ENCODE peak calls at places on chromosome 13, in seven cellular contexts. J is H9, R is fibroblast of lung, V is GM23248, Z is keratinocyte, T is right lobe of liver, F is left lung. K is an unnamed sample. For H3K9me3, the result is how much of the 10 kb centered on the place peaks cover.

GRCh38 chr13:95128045-95128643 is 173.1 kb downstream of the ABCC4 start:
- DNase-seq in Z (no peak), R (peak), V (no peak), T (no peak), J (no peak), F (no peak), K (no peak)

GRCh38 chr13:109922518-109922917 is 136.1 kb upstream of the IRS2 start:
- DNase-seq in R (peak), Z (no peak), F (no peak), V (no peak), T (no peak), J (no peak), K (no peak)

GRCh38 chr13:71922191-71922590 is 55.2 kb upstream of the DACH1 start:
- DNase-seq in V (no peak), F (no peak), R (peak), Z (no peak), T (no peak), J (no peak), K (no peak)

GRCh38 chr13:49366841-49367240 is 77.0 kb downstream of the CAB39L start:
- DNase-seq in T (no peak), J (no peak), Z (no peak), F (no peak), R (peak), V (peak), K (no peak)

GRCh38 chr13:45564108-45564507 is 51.4 kb downstream of the ERICH6B start:
- DNase-seq in T (no peak), Z (no peak), V (peak), R (peak), F (no peak), J (no peak), K (no peak)

GRCh38 chr13:26872444-26873173 is 112.0 kb upstream of the GPR12 start:
- DNase-seq in T (peak), F (no peak), J (peak), Z (no peak), R (peak), V (peak), K (peak)

GRCh38 chr13:80707000-80707983 is 366.4 kb upstream of the SPRY2 start:
- DNase-seq in Z (no peak), R (no peak), T (no peak), V (no peak), F (no peak), J (no peak), K (no peak)

GRCh38 chr13:94557836-94558235 is 38.1 kb downstream of the TGDS start:
- DNase-seq in J (no peak), R (no peak), Z (no peak), F (no peak), V (no peak), T (no peak), K (no peak)

GRCh38 chr13:24742294-24742693 is 21.7 kb upstream of the RNF17 start:
- DNase-seq in R (no peak), F (no peak), T (no peak), Z (no peak), J (peak), V (no peak), K (no peak)

GRCh38 chr13:113129480-113129879 is 6.9 kb downstream of the F10 start:
- DNase-seq in F (no peak), R (no peak), Z (no peak), V (no peak), T (no peak), J (peak), K (no peak)

GRCh38 chr13:51125495-51126226 is 14.6 kb upstream of the C13orf42 start:
- DNase-seq in R (peak), Z (peak), V (peak), T (peak), J (peak), F (peak), K (peak)

GRCh38 chr13:110770678-110771077 is 57.2 kb downstream of the ING1 start:
- DNase-seq in J (no peak), V (no peak), Z (no peak), R (no peak), T (no peak), F (no peak), K (no peak)

GRCh38 chr13:52738719-52739467 is 727 bp downstream of the CNMD start:
- DNase-seq in T (no peak), V (peak), J (peak), F (no peak), R (no peak), Z (no peak), K (no peak)

GRCh38 chr13:51066091-51066831 is 44.8 kb downstream of the C13orf42 start:
- DNase-seq in J (no peak), T (peak), V (peak), F (no peak), Z (no peak), R (no peak), K (no peak)

GRCh38 chr13:35765387-35765786 is 288.9 kb upstream of the MAB21L1 start:
- DNase-seq in V (peak), J (no peak), F (no peak), T (no peak), R (no peak), Z (no peak), K (no peak)

GRCh38 chr13:91904597-91904996 is 506.2 kb downstream of the GPC5 start:
- DNase-seq in V (no peak), Z (no peak), J (no peak), R (no peak), F (no peak), T (no peak), K (no peak)

GRCh38 chr13:33999830-34000605 is 182.1 kb downstream of the RFC3 start:
- DNase-seq in Z (no peak), V (peak), T (no peak), R (no peak), F (no peak), J (no peak), K (no peak)

GRCh38 chr13:66612983-66613382 is 617.2 kb downstream of the PCDH9 start:
- DNase-seq in R (no peak), V (no peak), Z (no peak), F (no peak), T (no peak), J (no peak), K (no peak)

GRCh38 chr13:111423168-111423785 is 102.8 kb downstream of the TEX29 start:
- DNase-seq in F (no peak), R (no peak), V (no peak), T (no peak), Z (peak), J (no peak), K (no peak)

GRCh38 chr13:110352735-110353134 is 45.7 kb downstream of the COL4A2 start:
- DNase-seq in J (peak), R (no peak), V (no peak), Z (no peak), T (no peak), F (no peak), K (no peak)

GRCh38 chr13:87331178-87331577 is 340.0 kb upstream of the SLITRK5 start:
- DNase-seq in V (no peak), J (no peak), R (peak), F (no peak), Z (peak), T (peak), K (no peak)

GRCh38 chr13:73991884-73992283 is 142.3 kb downstream of the KLF12 start:
- DNase-seq in F (no peak), J (no peak), V (no peak), T (no peak), R (no peak), Z (no peak), K (no peak)

GRCh38 chr13:109730832-109731335 is 55.5 kb downstream of the IRS2 start:
- DNase-seq in V (no peak), F (no peak), T (no peak), Z (no peak), J (no peak), R (no peak), K (no peak)

GRCh38 chr13:102318233-102318632 is 83.6 kb downstream of the FGF14 start:
- DNase-seq in R (no peak), Z (no peak), T (no peak), F (no peak), V (no peak), J (no peak), K (no peak)

GRCh38 chr13:24995225-24995804 is 100.6 kb upstream of the PABPC3 start:
- DNase-seq in R (peak), T (peak), F (peak), J (peak), Z (peak), V (peak), K (no peak)

GRCh38 chr13:105773887-105774538 is 761.4 kb downstream of the EFNB2 start:
- DNase-seq in T (no peak), V (no peak), J (no peak), F (no peak), Z (no peak), R (peak), K (no peak)

GRCh38 chr13:30429721-30430694 is 7.7 kb downstream of the UBE2L5 start:
- DNase-seq in Z (peak), F (no peak), R (peak), J (no peak), T (no peak), V (peak), K (no peak)

GRCh38 chr13:45765464-45765863 is 63.3 kb downstream of the CBY2 start:
- DNase-seq in R (no peak), T (no peak), J (no peak), Z (no peak), F (no peak), V (no peak), K (no peak)

GRCh38 chr13:48853381-48854102 is 122.2 kb upstream of the FNDC3A start:
- DNase-seq in R (peak), Z (no peak), V (peak), J (no peak), T (no peak), F (no peak), K (no peak)

GRCh38 chr13:23086951-23087350 is 93.8 kb upstream of the SGCG start:
- DNase-seq in R (no peak), F (no peak), T (no peak), J (no peak), Z (no peak), V (no peak), K (no peak)

GRCh38 chr13:73767747-73768315 is 366.4 kb downstream of the KLF12 start:
- DNase-seq in Z (no peak), V (no peak), F (no peak), R (no peak), T (no peak), J (no peak), K (no peak)

GRCh38 chr13:92175330-92175729 is 776.9 kb downstream of the GPC5 start:
- DNase-seq in Z (no peak), F (no peak), T (no peak), V (peak), R (peak), J (peak), K (no peak)

GRCh38 chr13:29858667-29859066 is 8.2 kb upstream of the UBL3 start:
- DNase-seq in T (no peak), R (no peak), J (no peak), V (peak), F (no peak), Z (no peak), K (no peak)

GRCh38 chr13:97140611-97141010 is 81.5 kb upstream of the MBNL2 start:
- DNase-seq in R (no peak), F (no peak), Z (no peak), T (no peak), V (peak), J (no peak), K (no peak)

GRCh38 chr13:44198826-44199225 is 174.8 kb upstream of the SERP2 start:
- DNase-seq in F (no peak), T (no peak), Z (no peak), J (no peak), V (no peak), R (no peak), K (no peak)

DNA sequence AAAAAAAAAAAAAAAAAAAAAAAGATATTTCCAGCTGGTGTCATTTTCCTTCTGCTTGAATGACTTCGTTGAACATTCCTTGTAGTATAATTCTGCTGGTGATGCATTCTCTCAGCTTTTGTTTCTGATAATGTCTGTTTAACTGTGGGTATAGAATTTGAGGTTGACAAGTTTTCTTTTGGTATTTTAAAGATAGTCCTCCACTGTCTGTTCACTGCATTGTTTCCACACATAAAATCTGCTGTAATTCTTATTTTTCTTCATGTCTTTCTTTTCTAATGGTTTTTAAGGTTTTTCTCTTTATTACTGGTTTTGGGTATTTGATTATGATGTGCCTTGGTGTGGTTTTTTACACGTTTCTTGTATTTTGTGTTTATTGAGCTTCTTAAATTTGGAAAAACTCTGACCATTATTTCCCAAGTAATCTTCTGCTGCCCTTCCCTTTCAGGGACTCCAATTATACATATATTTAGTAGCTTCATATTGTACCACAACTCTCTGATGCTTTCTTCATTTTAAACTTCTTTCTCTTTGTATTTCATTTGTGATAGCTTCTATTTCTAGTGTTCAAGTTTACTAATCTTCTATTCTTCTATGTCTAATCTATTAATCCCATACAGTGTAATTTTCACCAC is 6.3 kb downstream of the EEF1AKMT1 start:
- DNase-seq in Z (no peak), V (no peak), T (no peak), R (no peak), J (no peak), F (no peak), K (no peak)
- H3K9me3 ChIP-seq in Z (under half), V (under half), T (under half), R (under half), J (under half), F (under half), K (under half)

DNA sequence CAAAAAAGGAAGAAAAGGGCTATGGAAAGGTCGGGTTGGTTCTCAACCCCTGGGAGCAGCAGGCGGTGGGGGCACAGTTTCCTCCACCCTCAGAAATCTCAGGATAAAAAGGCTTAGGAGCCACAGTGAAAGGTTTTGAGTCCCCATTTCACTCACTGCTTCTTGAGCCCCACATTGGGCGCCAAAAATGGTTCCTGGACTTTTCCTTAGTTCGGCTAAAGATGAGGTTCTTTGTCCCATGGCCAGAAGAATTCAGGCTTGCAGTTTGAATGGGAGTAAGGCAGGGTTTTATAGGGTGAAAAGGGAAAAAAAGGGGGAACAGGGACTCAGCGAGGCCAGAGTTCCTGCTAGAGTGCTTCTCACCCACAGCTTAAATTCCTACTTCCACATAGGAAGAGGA is 179.5 kb downstream of the GGACT start:
- DNase-seq in T (no peak), V (peak), R (no peak), Z (no peak), J (no peak), F (no peak), K (no peak)
- H3K9me3 ChIP-seq in T (under half), V (under half), R (under half), Z (under half), J (under half), F (half or more), K (under half)

GRCh38 chr13:63010072-63010658 is 1594.5 kb upstream of the PCDH20 start:
- DNase-seq in T (no peak), F (no peak), R (no peak), J (no peak), V (no peak), Z (no peak), K (no peak)
- H3K9me3 ChIP-seq in T (under half), F (half or more), R (under half), J (under half), V (under half), Z (under half), K (under half)

GRCh38 chr13:32610538-32610937 is 24.3 kb downstream of the PDS5B start:
- DNase-seq in V (no peak), T (no peak), Z (no peak), R (no peak), F (no peak), J (no peak), K (no peak)
- H3K9me3 ChIP-seq in V (under half), T (under half), Z (under half), R (under half), F (under half), J (under half), K (under half)